ENCODE peak calls at places on chromosome 18, in four cellular contexts. A is heart left ventricle, T is H54, K is spleen. H is an unnamed sample.

GRCh38 chr18:41655074-41655473 is 300.0 kb upstream of the PIK3C3 start:
- DNase-seq in A (no peak), T (no peak), K (no peak), H (no peak)

GRCh38 chr18:35504996-35505395 is 7.2 kb upstream of the INO80C start:
- DNase-seq in A (no peak), T (no peak), K (no peak), H (no peak)

GRCh38 chr18:10047237-10047636 is 133.4 kb downstream of the VAPA start:
- DNase-seq in A (no peak), T (no peak), K (peak), H (no peak)

GRCh38 chr18:31566576-31567306 is 24.9 kb upstream of the TTR start:
- DNase-seq in A (no peak), T (no peak), K (no peak), H (no peak)

GRCh38 chr18:26322892-26323653 is 96.8 kb downstream of the TAF4B start:
- DNase-seq in A (no peak), T (no peak), K (no peak), H (no peak)

GRCh38 chr18:24534737-24535136 is 74.3 kb downstream of the HRH4 start:
- DNase-seq in A (no peak), T (no peak), K (no peak), H (no peak)

GRCh38 chr18:61448316-61448715 is 115.1 kb downstream of the CDH20 start:
- DNase-seq in A (no peak), T (no peak), K (no peak), H (no peak)

GRCh38 chr18:42392416-42392815 is 437.4 kb downstream of the PIK3C3 start:
- DNase-seq in A (no peak), T (no peak), K (no peak), H (no peak)

GRCh38 chr18:23547806-23548205 is 38.5 kb downstream of the NPC1 start:
- DNase-seq in A (no peak), T (no peak), K (no peak), H (no peak)

GRCh38 chr18:34280653-34281052 is 55.9 kb upstream of the NOL4 start:
- DNase-seq in A (no peak), T (no peak), K (no peak), H (no peak)

GRCh38 chr18:51337406-51337805 is 139.9 kb upstream of the MEX3C start:
- DNase-seq in A (no peak), T (no peak), K (no peak), H (no peak)

GRCh38 chr18:500556-501405 is at the start of gene COLEC12:
- DNase-seq in A (peak), T (no peak), K (no peak), H (no peak)

GRCh38 chr18:58105908-58106673 is 62.1 kb downstream of the NEDD4L start:
- DNase-seq in A (no peak), T (no peak), K (no peak), H (no peak)

GRCh38 chr18:12366794-12367193 is 10.2 kb downstream of the AFG3L2 start:
- DNase-seq in A (no peak), T (no peak), K (no peak), H (no peak)

GRCh38 chr18:23077493-23078256 is 57.6 kb upstream of the CABLES1 start:
- DNase-seq in A (no peak), T (no peak), K (no peak), H (peak)

GRCh38 chr18:30675905-30676620 is 366.5 kb downstream of the DSC3 start:
- DNase-seq in A (no peak), T (no peak), K (no peak), H (no peak)

GRCh38 chr18:33839452-33840225 is 261.6 kb downstream of the ASXL3 start:
- DNase-seq in A (no peak), T (no peak), K (no peak), H (peak)

GRCh38 chr18:10518595-10519273 is 7.1 kb upstream of the NAPG start:
- DNase-seq in A (peak), T (no peak), K (no peak), H (peak)

GRCh38 chr18:13437801-13438506 is 219.4 kb downstream of the LDLRAD4 start:
- DNase-seq in A (no peak), T (no peak), K (no peak), H (no peak)

GRCh38 chr18:51461956-51462355 is 264.5 kb upstream of the MEX3C start:
- DNase-seq in A (no peak), T (no peak), K (no peak), H (no peak)

GRCh38 chr18:36177913-36178312 is 9.4 kb upstream of the MOCOS start:
- DNase-seq in A (no peak), T (no peak), K (no peak), H (no peak)

GRCh38 chr18:21991897-21992296 is 177.5 kb upstream of the GATA6 start:
- DNase-seq in A (no peak), T (no peak), K (no peak), H (no peak)

GRCh38 chr18:9914584-9915290 is 921 bp downstream of the VAPA start:
- DNase-seq in A (peak), T (peak), K (peak), H (peak)

GRCh38 chr18:43627833-43628370 is 350.6 kb upstream of the SYT4 start:
- DNase-seq in A (no peak), T (no peak), K (no peak), H (no peak)

GRCh38 chr18:45670281-45670962 is 53.6 kb upstream of the SLC14A1 start:
- DNase-seq in A (no peak), T (no peak), K (no peak), H (peak)

GRCh38 chr18:24019641-24020331 is 5.2 kb downstream of the TTC39C start:
- DNase-seq in A (no peak), T (no peak), K (no peak), H (no peak)

GRCh38 chr18:27491772-27492171 is 306.7 kb upstream of the CHST9 start:
- DNase-seq in A (no peak), T (no peak), K (no peak), H (no peak)

GRCh38 chr18:80034068-80034851 is at the start of gene RBFA:
- DNase-seq in A (peak), T (peak), K (peak), H (peak)
- TF ChIP-seq POLR2A in A (no peak), T (peak), K (no peak), H (peak)

DNA sequence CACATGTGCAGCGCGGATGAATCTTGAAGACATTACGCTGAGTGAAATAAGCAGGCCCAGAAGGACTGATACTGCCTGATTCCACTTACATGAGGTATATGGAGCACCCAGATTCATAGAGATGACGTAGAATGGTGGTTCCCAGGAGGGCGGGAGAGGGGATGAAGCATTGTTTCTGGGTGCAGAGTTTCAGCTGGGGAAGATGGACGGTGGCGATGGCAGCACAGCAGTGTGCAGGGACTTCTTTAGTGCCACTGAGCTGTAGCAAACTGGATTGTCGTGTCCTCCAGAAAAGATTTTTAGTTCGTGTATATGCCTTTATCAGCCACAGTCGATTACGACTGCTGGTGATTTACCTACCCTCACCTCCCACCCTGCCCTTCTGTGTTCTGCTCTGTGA is 30.5 kb downstream of the RAB12 start:
- DNase-seq in A (no peak), T (no peak), K (no peak), H (no peak)
- TF ChIP-seq POLR2A in A (no peak), T (no peak), K (no peak), H (no peak)

GRCh38 chr18:2906522-2907458 is 60.0 kb downstream of the EMILIN2 start:
- DNase-seq in A (no peak), T (no peak), K (peak), H (peak)
- TF ChIP-seq POLR2A in A (no peak), T (no peak), K (no peak), H (no peak)

GRCh38 chr18:48920408-48921038 is 30.2 kb downstream of the SMAD7 start:
- DNase-seq in A (no peak), T (no peak), K (no peak), H (no peak)

GRCh38 chr18:48918156-48918555 is 32.6 kb downstream of the SMAD7 start:
- DNase-seq in A (no peak), T (no peak), K (no peak), H (no peak)

GRCh38 chr18:48917579-48918101 is 33.1 kb downstream of the SMAD7 start:
- DNase-seq in A (no peak), T (no peak), K (no peak), H (no peak)

GRCh38 chr18:48919547-48919946 is 31.2 kb downstream of the SMAD7 start:
- DNase-seq in A (no peak), T (no peak), K (no peak), H (no peak)

GRCh38 chr18:48918660-48919415 is 31.9 kb downstream of the SMAD7 start:
- DNase-seq in A (no peak), T (no peak), K (no peak), H (no peak)
- TF ChIP-seq POLR2A in A (no peak), T (no peak), K (no peak), H (no peak)

DNA sequence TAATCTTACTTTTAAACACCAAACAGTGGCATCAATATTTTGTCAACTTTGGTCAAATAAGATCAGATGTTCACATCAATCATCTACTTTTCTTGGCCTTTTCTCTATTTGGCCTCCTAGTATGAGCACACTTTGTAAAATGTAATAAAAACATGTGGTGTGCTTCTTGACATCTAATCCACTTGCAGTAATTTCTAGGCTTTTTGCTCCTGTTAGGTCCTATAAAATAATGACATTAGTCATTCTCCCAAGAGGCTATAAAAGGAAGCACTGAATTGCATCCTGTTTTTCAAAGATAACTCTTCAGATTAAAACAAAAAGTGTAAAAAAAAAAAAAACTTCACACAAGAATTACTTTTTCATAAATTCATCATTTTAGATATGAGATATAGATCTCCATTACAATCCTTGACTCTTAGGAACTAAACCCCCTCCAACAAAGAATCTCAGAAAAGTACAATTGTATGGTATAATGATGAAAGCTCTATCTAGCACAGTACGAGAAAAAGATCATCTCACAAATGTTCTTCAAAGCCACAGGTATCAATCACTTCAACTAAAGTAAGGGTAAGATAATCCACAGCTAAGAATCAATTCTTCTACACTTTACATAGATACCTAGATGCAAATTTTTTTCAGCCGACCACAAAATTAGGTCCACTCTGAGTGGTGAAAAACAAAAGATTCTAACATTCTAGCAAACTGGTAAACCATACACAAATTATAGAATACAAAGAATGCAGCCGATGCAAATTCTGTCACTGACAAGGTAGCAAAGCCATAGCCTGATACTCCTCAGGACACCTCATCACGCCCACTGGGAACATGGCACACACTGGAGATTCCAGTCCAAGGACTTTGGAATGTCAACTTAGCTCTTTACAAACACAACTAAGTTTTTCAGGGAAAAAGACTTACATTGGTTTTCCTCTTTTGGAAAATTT is 2.7 kb downstream of the BCL2 start:
- DNase-seq in A (no peak), T (no peak), K (no peak), H (no peak)
- TF ChIP-seq POLR2A in A (no peak), T (no peak), K (no peak), H (no peak)

GRCh38 chr18:6929370-6930102 is 188.1 kb downstream of the LAMA1 start:
- DNase-seq in A (no peak), T (no peak), K (no peak), H (no peak)
- TF ChIP-seq POLR2A in A (no peak), T (no peak), K (no peak), H (no peak)

DNA sequence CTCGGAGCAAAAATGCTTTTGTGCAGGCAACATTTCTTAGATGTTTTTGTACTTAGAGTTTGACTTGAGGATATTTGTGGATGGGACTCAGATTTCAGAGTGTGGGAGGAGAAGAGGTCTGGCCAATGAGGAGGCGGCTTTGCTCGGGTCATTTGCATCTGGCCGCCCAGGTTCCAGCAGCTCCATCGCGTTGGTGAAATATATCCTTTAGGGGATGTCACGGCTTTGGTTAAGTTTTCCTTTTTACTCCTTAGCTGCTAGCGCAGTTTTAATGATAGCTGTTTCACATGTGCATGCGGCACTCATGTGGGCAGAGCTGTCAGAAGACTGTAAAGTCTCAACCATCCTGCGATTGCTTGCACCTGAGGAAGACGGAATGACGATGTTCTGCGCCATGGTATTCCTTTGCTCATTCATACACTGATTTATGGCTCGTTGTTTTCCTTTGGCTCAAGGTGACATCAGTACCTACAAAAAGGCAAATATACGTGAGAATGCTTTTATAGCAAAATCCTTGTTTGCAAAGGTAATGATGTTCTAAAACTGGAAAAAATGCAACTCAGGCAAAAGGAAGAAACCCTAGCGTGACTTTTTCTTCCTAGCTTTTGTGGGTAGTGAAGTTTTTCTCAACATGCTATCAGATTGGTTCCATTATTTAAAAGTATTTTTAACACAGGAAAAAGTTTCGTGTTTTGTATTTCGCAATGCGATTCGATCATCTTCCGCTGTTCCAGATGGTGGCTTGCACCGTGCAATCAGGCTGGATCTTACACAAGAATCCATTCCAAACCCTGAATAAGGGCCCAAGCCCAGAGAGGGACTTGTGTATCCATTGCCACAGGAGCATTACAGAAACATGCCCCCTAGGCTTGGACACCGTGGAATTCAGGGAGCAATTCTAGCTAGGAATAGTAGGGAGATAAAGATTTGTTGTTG is 70.5 kb upstream of the ZNF516 start:
- DNase-seq in A (peak), T (peak), K (peak), H (peak)
- TF ChIP-seq POLR2A in A (no peak), T (no peak), K (no peak), H (no peak)

GRCh38 chr18:75107196-75107930 is 101.6 kb downstream of the PTGR3 start:
- DNase-seq in A (no peak), T (no peak), K (no peak), H (no peak)
- TF ChIP-seq POLR2A in A (no peak), T (no peak), K (no peak), H (no peak)

GRCh38 chr18:3297025-3297984 is 35.4 kb downstream of the MYL12B start:
- DNase-seq in A (peak), T (no peak), K (peak), H (peak)
- TF ChIP-seq POLR2A in A (no peak), T (no peak), K (no peak), H (no peak)

GRCh38 chr18:48000701-48001100 is 70.2 kb upstream of the SMAD2 start:
- DNase-seq in A (no peak), T (no peak), K (no peak), H (no peak)

GRCh38 chr18:48003426-48004349 is 73.2 kb upstream of the SMAD2 start:
- DNase-seq in A (peak), T (peak), K (no peak), H (peak)

GRCh38 chr18:48004577-48004976 is 74.1 kb upstream of the SMAD2 start:
- DNase-seq in A (no peak), T (no peak), K (no peak), H (no peak)

GRCh38 chr18:47999801-48000248 is 69.4 kb upstream of the SMAD2 start:
- DNase-seq in A (no peak), T (no peak), K (no peak), H (no peak)

GRCh38 chr18:48002933-48003365 is 72.5 kb upstream of the SMAD2 start:
- DNase-seq in A (peak), T (peak), K (peak), H (peak)
- TF ChIP-seq POLR2A in A (no peak), T (no peak), K (no peak), H (no peak)